ENCODE peak calls at places on chromosome X, in five cellular contexts. Z, X, M, R and F are unnamed samples. For H3K27me3, the result is how much of the 10 kb centered on the place peaks cover.

GRCh38 chrX:13015536-13016236 is 28.7 kb downstream of the FAM9C start:
- DNase-seq in Z (no peak), X (no peak), M (no peak), R (no peak), F (no peak)

GRCh38 chrX:142249721-142250120 is 44.6 kb upstream of the MAGEC2 start:
- DNase-seq in Z (no peak), X (no peak), M (no peak), R (peak), F (no peak)

GRCh38 chrX:21658152-21658737 is at the start of gene KLHL34:
- DNase-seq in Z (no peak), X (no peak), M (no peak), R (no peak), F (no peak)

GRCh38 chrX:73266766-73267165 is 52.1 kb upstream of the NAP1L2 start:
- DNase-seq in Z (no peak), X (no peak), M (no peak), R (no peak), F (no peak)

GRCh38 chrX:37332987-37333658 is 16.0 kb upstream of the PRRG1 start:
- DNase-seq in Z (no peak), X (no peak), M (no peak), R (no peak), F (no peak)

GRCh38 chrX:154096140-154097002 is 1.1 kb downstream of the MECP2 start:
- DNase-seq in Z (no peak), X (no peak), M (no peak), R (no peak), F (peak)

GRCh38 chrX:71615954-71616353 is 2.4 kb downstream of the CXCR3 start:
- DNase-seq in Z (no peak), X (no peak), M (no peak), R (no peak), F (no peak)

GRCh38 chrX:36961590-36961989 is 46.6 kb upstream of the FAM47C start:
- DNase-seq in Z (no peak), X (no peak), M (no peak), R (peak), F (no peak)

GRCh38 chrX:18676470-18676869 is 4.6 kb upstream of the RS1 start:
- DNase-seq in Z (no peak), X (no peak), M (no peak), R (no peak), F (no peak)

GRCh38 chrX:41923925-41924693 is 755 bp upstream of the CASK start:
- DNase-seq in Z (no peak), X (peak), M (no peak), R (peak), F (peak)

GRCh38 chrX:46710927-46711623 is 47.8 kb downstream of the SLC9A7 start:
- DNase-seq in Z (no peak), X (no peak), M (no peak), R (no peak), F (no peak)

GRCh38 chrX:87064522-87064921 is 453.1 kb upstream of the KLHL4 start:
- DNase-seq in Z (no peak), X (no peak), M (no peak), R (no peak), F (no peak)
- H3K27me3 ChIP-seq in Z (under half), X (under half), M (under half), R (under half), F (under half)

GRCh38 chrX:11261260-11261659 is 32.0 kb upstream of the AMELX start:
- DNase-seq in Z (no peak), X (no peak), M (no peak), R (peak), F (no peak)
- H3K27me3 ChIP-seq in Z (under half), X (under half), M (under half), R (under half), F (under half)

DNA sequence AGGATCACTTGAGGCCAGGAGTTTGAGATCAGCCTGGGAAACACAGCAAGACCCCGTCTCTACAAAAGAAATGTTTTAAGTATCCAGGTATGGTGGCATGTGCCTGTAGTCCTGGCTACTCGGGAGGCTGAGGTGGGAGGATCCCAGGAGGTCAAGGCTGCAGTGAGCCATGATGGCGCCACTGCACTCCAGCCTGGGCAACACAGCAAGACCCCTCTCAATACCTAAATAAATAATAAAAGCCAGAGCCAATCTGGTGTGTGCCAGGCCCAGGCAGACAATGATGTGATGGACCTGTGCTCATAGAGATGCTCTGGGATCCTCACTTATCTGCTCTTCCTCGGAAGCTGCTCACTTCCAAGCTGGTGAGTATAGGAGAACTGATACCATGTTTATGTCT is 18.2 kb upstream of the SASH3 start:
- DNase-seq in Z (no peak), X (no peak), M (no peak), R (no peak), F (no peak)
- H3K27me3 ChIP-seq in Z (under half), X (under half), M (under half), R (under half), F (under half)

GRCh38 chrX:151745651-151746050 is 11.1 kb downstream of the CNGA2 start:
- DNase-seq in Z (no peak), X (no peak), M (no peak), R (no peak), F (no peak)
- H3K27me3 ChIP-seq in Z (under half), X (under half), M (under half), R (under half), F (under half)

GRCh38 chrX:633655-634305 is 3.2 kb downstream of the SHOX start:
- DNase-seq in Z (no peak), X (no peak), M (no peak), R (no peak), F (no peak)
- H3K27me3 ChIP-seq in Z (half or more), X (under half), M (under half), R (under half), F (under half)

GRCh38 chrX:2691543-2692220 is 587 bp downstream of the CD99 start:
- DNase-seq in Z (no peak), X (peak), M (no peak), R (no peak), F (peak)
- H3K27me3 ChIP-seq in Z (under half), X (under half), M (under half), R (under half), F (under half)

DNA sequence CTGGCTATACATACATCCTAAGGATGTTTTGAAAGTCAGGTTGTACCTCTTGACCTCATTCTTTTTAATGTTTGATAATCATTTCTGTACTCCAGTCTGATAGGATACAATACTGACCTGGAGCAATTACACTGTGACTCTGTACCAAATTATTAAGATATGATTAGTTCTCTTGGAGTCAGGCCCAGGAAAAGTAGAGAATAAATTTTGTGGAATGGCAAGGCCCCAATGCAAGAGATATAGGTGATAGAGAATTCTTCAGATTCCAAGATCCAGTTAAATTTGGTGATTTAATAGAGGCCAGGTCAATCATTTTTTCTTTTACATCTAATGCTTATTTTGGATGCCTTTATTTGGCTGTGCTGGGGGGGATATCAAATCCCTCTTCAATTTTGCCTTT is 36.7 kb upstream of the PLAC1 start:
- DNase-seq in Z (no peak), X (no peak), M (no peak), R (no peak), F (no peak)
- H3K27me3 ChIP-seq in Z (under half), X (under half), M (under half), R (under half), F (under half)

DNA sequence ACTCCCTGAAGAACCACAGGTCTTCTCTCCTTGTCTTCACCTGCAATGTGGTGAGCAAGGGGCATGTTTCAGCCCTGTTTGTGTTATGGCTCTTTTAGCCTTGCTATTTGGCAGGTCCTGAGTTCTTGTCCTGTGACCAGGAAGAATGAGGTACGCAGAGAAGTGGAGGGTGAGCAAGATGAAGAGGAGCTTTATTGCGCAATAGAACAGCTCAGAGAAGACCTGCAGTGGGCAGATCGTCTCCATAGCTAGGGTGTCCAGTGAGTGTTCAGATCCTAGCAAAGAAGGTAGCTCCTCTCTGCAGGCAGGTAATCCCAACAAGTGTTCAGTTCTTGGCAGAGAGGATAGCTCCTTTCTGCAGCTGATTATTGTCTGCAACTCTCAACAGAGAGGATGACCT is 672.9 kb downstream of the SH3BGRL start:
- DNase-seq in Z (no peak), X (no peak), M (no peak), R (no peak), F (no peak)
- H3K27me3 ChIP-seq in Z (under half), X (under half), M (under half), R (under half), F (under half)